ENCODE peak calls at places on chromosomes 3 and 15, in eight cellular contexts. Y is adrenal gland, D is upper lobe of left lung, Z is spleen, E is uterus, K is IMR-90, S is A549, J is ovary. C is an unnamed sample. For H3K4me1, the result is how much of the 10 kb centered on the place peaks cover.

GRCh38 chr15:56815247-56815646 is 81.9 kb upstream of the ZNF280D start:
- DNase-seq in S (no peak), E (peak), D (no peak), Z (no peak), J (no peak), Y (no peak), K (no peak), C (peak)

GRCh38 chr3:130773371-130773770 is 26.7 kb upstream of the PIK3R4 start:
- DNase-seq in E (no peak), Y (no peak), D (no peak), J (no peak), K (no peak), Z (no peak), S (no peak), C (peak)

GRCh38 chr15:40238927-40239591 is at the start of gene PAK6:
- DNase-seq in E (peak), D (peak), K (peak), Z (no peak), S (peak), Y (peak), J (peak), C (peak)

GRCh38 chr15:47374222-47374621 is 343.1 kb upstream of the SEMA6D start:
- DNase-seq in Y (no peak), D (no peak), K (peak), S (no peak), E (no peak), Z (no peak), J (no peak), C (no peak)

GRCh38 chr15:75227663-75228280 is 26.1 kb downstream of the C15orf39 start:
- DNase-seq in Z (peak), J (no peak), E (no peak), K (no peak), D (no peak), S (no peak), Y (no peak), C (no peak)

GRCh38 chr3:113698891-113699465 is 2.5 kb upstream of the USF3 start:
- DNase-seq in Z (peak), E (peak), K (peak), S (no peak), J (peak), Y (no peak), D (peak), C (peak)

GRCh38 chr15:56343879-56344278 is 21.3 kb upstream of the TEX9 start:
- DNase-seq in S (no peak), Y (no peak), E (no peak), Z (no peak), K (no peak), J (no peak), D (no peak), C (no peak)

GRCh38 chr3:10017636-10018292 is 8.5 kb upstream of the FANCD2 start:
- DNase-seq in S (no peak), Z (no peak), K (peak), D (no peak), Y (no peak), J (no peak), E (no peak), C (no peak)

GRCh38 chr3:65521032-65521431 is 517.7 kb downstream of the MAGI1 start:
- DNase-seq in D (no peak), S (no peak), Y (no peak), K (no peak), J (no peak), E (no peak), Z (no peak), C (no peak)

GRCh38 chr15:57237282-57237642 is 139.0 kb upstream of the CGNL1 start:
- DNase-seq in D (no peak), K (no peak), S (no peak), E (no peak), Z (no peak), Y (no peak), J (no peak), C (no peak)

GRCh38 chr3:47083786-47084185 is 80.1 kb downstream of the SETD2 start:
- DNase-seq in S (no peak), Z (no peak), D (no peak), E (no peak), Y (no peak), J (no peak), K (no peak), C (no peak)

GRCh38 chr3:101530213-101531047 is 17.4 kb upstream of the SENP7 start:
- DNase-seq in D (no peak), Y (no peak), J (no peak), Z (no peak), E (no peak), K (no peak), S (no peak), C (no peak)

GRCh38 chr3:186800285-186800684 is 6.0 kb downstream of the RFC4 start:
- DNase-seq in D (no peak), S (no peak), J (no peak), E (no peak), K (no peak), Z (no peak), Y (no peak), C (no peak)

DNA sequence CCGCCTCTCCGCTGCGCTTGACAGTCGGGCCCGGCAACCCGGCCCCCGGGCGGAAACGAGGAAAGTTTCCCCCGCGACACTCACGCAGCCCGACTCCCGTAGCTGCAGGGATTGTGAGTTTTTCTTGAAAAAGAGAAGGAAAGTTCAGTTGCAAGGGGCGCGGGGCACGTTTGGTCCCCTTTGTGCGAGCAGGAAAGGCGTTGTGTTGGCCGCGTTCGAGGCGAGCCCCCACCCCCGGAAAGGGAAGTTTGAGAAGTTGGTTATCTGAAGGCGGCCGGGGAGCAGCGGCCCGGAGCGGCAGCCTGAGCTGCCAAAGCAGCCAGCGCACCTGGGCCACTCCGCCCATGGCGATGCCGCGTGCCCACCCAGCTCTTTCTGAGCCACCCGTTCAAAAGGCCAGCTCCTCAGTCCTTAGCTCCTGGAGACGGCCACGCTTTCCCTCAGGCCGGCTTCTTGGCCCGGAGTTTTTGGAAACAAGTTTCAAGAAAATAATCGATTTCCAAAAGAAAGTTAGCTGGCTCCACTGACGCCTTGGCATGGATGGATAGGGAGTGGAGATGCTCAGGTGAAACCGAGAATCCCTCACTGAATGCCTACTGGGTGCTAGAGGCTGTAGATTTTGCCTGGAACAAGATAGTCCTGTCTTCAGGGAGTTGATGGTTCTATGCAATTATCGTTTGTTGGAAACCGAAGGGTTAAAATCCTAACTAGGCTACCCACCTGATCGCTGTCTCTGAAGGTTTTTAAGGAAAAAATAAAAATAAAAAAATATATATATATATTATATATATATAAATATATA is 832 bp downstream of the TGFBR2 start:
- DNase-seq in Y (peak), K (no peak), D (peak), E (peak), S (no peak), J (peak), Z (peak), C (peak)
- H3K27ac ChIP-seq in Y (peak), K (peak), D (peak), E (peak), S (peak), J (peak), Z (peak), C (peak)

GRCh38 chr3:69772152-69772867 is 33.0 kb downstream of the MITF start:
- DNase-seq in J (no peak), Z (no peak), S (no peak), D (no peak), K (no peak), Y (no peak), E (no peak), C (no peak)
- H3K4me1 ChIP-seq in J (under half), Z (under half), S (under half), D (under half), K (under half), Y (under half), E (under half), C (under half)

GRCh38 chr3:97821810-97822775 is at the start of gene CRYBG3:
- DNase-seq in J (peak), K (peak), Z (peak), D (peak), S (peak), Y (peak), E (peak), C (peak)
- TF ChIP-seq POLR2A in J (peak), K (peak), Z (peak), D (peak), S (peak), Y (peak), E (peak), C (no peak)

GRCh38 chr3:13685721-13686120 is 136.8 kb downstream of the FBLN2 start:
- DNase-seq in Z (no peak), K (no peak), S (no peak), J (no peak), D (no peak), Y (no peak), E (no peak), C (no peak)

GRCh38 chr3:13688034-13688433 is 139.1 kb downstream of the FBLN2 start:
- DNase-seq in Z (no peak), S (no peak), J (no peak), K (no peak), D (no peak), E (no peak), Y (no peak), C (no peak)

GRCh38 chr3:13688824-13689223 is 139.9 kb downstream of the FBLN2 start:
- DNase-seq in Z (no peak), J (no peak), S (no peak), K (no peak), D (no peak), E (no peak), Y (no peak), C (no peak)

GRCh38 chr3:13686332-13686731 is 137.4 kb downstream of the FBLN2 start:
- DNase-seq in D (no peak), K (no peak), Y (no peak), E (no peak), Z (no peak), J (no peak), S (no peak), C (no peak)

GRCh38 chr3:13687409-13687989 is 138.6 kb downstream of the FBLN2 start:
- DNase-seq in K (no peak), S (no peak), Y (no peak), Z (no peak), J (no peak), E (no peak), D (no peak), C (peak)
- H3K27ac ChIP-seq in K (no peak), S (no peak), Y (no peak), Z (no peak), J (no peak), E (no peak), D (no peak), C (no peak)

DNA sequence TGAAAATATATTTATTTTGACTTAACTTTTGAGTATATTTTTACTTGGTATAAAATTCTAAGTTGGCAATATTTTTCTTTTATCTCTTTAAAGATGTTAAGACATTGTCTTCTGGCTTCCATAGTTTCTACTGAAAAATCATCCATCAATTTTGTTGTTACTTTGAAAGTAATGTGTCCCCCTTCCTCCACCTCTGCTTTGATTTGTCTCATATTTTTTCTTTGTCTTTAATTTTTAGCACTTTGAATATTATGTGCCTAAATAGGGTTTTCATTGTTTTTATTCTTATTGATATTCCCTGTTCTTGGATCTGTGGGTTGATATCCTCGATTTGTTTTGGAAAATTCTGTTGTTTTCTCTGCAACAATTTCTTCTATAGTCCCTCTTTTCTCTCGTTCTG is 157.4 kb downstream of the CD47 start:
- DNase-seq in D (no peak), E (no peak), Y (no peak), K (no peak), S (no peak), J (no peak), Z (no peak), C (no peak)
- H3K4me1 ChIP-seq in D (under half), E (under half), Y (under half), K (under half), S (under half), J (under half), Z (under half), C (under half)

GRCh38 chr3:119664850-119665379 is 4.5 kb upstream of the POPDC2 start:
- DNase-seq in E (no peak), D (no peak), K (peak), Y (no peak), J (no peak), S (no peak), Z (no peak), C (no peak)
- TF ChIP-seq POLR2A in E (no peak), D (no peak), K (no peak), Y (no peak), J (no peak), S (no peak), Z (no peak), C (no peak)

GRCh38 chr15:74206801-74207281 is 4.3 kb upstream of the STRA6 start:
- DNase-seq in Y (no peak), J (no peak), S (no peak), Z (no peak), D (no peak), K (no peak), E (no peak), C (peak)

GRCh38 chr15:74209560-74209958 is 7.0 kb upstream of the STRA6 start:
- DNase-seq in Y (no peak), K (no peak), E (no peak), D (no peak), J (no peak), Z (no peak), S (no peak), C (no peak)

GRCh38 chr15:74208901-74209559 is 6.4 kb upstream of the STRA6 start:
- DNase-seq in D (no peak), J (no peak), K (peak), S (no peak), Y (no peak), Z (no peak), E (no peak), C (no peak)

GRCh38 chr15:74208496-74208895 is 5.9 kb upstream of the STRA6 start:
- DNase-seq in S (no peak), J (no peak), D (no peak), K (no peak), Y (no peak), E (no peak), Z (no peak), C (no peak)

DNA sequence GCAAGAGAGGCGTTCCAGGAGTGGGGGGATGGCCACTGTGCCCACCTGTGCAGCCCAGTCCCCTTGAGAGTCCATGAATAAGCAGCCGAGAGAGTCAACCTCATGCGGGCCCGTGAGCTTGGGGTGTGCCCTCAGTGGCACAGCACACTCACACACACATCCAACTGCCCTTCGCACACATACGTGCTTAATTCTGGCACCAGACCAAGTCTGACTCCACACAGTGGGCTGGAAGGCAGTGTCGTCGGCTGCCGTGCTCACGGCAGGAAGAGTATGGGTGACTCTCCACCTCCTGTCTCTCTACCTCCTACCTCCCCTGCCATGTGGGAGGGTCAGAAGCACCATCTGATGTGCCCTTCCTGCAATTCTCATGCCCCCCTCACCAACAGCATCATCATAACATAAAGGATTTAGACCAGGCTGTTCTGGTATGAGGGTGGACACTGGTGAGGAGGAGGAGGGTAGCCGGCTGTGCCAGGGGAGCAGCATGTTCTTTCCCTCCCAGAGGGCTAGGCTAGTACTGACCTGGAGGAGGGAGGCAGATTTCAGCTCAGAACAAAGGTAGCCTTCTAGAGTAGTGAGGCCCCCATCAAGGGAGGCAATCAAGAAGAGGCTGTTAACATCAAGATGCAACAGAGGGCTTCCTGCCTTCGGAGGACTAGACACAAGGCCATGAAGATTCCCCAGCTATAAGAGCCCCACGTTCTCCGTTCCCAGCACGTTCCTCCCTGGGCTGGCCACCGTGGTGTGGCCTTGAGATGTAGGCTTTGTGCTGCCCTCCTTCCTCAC is 5.3 kb upstream of the STRA6 start:
- DNase-seq in Z (no peak), S (no peak), D (no peak), J (no peak), Y (no peak), E (no peak), K (no peak), C (peak)
- H3K27ac ChIP-seq in Z (no peak), S (no peak), D (no peak), J (no peak), Y (no peak), E (no peak), K (no peak), C (peak)

GRCh38 chr3:42072583-42072924 is 18.6 kb upstream of the TRAK1 start:
- DNase-seq in E (no peak), Z (no peak), Y (no peak), D (no peak), K (no peak), J (no peak), S (no peak), C (no peak)

GRCh38 chr3:42070089-42070885 is 20.9 kb upstream of the TRAK1 start:
- DNase-seq in E (no peak), Z (no peak), Y (no peak), D (no peak), S (no peak), K (peak), J (no peak), C (no peak)

GRCh38 chr3:42071720-42072582 is 19.2 kb upstream of the TRAK1 start:
- DNase-seq in J (peak), K (peak), D (peak), E (peak), S (peak), Z (peak), Y (peak), C (peak)

GRCh38 chr3:42068303-42069088 is 22.7 kb upstream of the TRAK1 start:
- DNase-seq in Z (no peak), S (no peak), D (no peak), K (no peak), E (no peak), Y (no peak), J (no peak), C (no peak)

GRCh38 chr3:42072930-42073329 is 18.2 kb upstream of the TRAK1 start:
- DNase-seq in D (no peak), Z (no peak), E (no peak), S (no peak), Y (no peak), J (no peak), K (no peak), C (no peak)
- H3K4me1 ChIP-seq in D (under half), Z (half or more), E (under half), S (under half), Y (under half), J (under half), K (under half), C (half or more)

GRCh38 chr3:165075695-165076094 is 2.6 kb downstream of the SI start:
- DNase-seq in D (no peak), K (no peak), E (no peak), Y (no peak), Z (no peak), S (no peak), J (no peak), C (no peak)

GRCh38 chr3:165081183-165081582 is 2.9 kb upstream of the SI start:
- DNase-seq in E (no peak), K (no peak), Z (no peak), D (no peak), Y (no peak), S (no peak), J (no peak), C (no peak)

GRCh38 chr3:165082632-165083031 is 4.3 kb upstream of the SI start:
- DNase-seq in S (no peak), J (no peak), K (no peak), Z (no peak), D (no peak), Y (no peak), E (no peak), C (no peak)

GRCh38 chr3:165078293-165078692 is at the start of gene SI:
- DNase-seq in D (no peak), J (no peak), K (no peak), Z (no peak), E (no peak), Y (no peak), S (no peak), C (no peak)
- TF ChIP-seq POLR2A in D (no peak), J (no peak), K (no peak), Z (no peak), E (no peak), Y (no peak), S (no peak), C (no peak)

GRCh38 chr15:85501574-85501973 is 121.2 kb downstream of the AKAP13 start:
- DNase-seq in Y (no peak), Z (no peak), S (no peak), K (no peak), J (no peak), E (no peak), D (no peak), C (no peak)
- H3K27ac ChIP-seq in Y (no peak), Z (no peak), S (no peak), K (no peak), J (no peak), E (peak), D (no peak), C (no peak)